ENCODE peak calls at places on chromosome 7, in five cellular contexts. G is WTC11, J is bronchial epithelial cell, K is GM20000, E is tibial artery. R is an unnamed sample.

GRCh38 chr7:106218546-106218945 is 66.2 kb downstream of the NAMPT start:
- DNase-seq in J (no peak), E (no peak), K (no peak), G (no peak), R (no peak)

GRCh38 chr7:7553386-7553785 is 13.3 kb upstream of the MIOS start:
- DNase-seq in K (no peak), G (no peak), E (no peak), J (no peak), R (no peak)

GRCh38 chr7:29990931-29991330 is 1.3 kb upstream of the SCRN1 start:
- DNase-seq in E (no peak), G (no peak), K (no peak), J (no peak), R (no peak)

GRCh38 chr7:55070271-55070743 is 51.5 kb downstream of the EGFR start:
- DNase-seq in K (no peak), G (no peak), J (no peak), E (no peak), R (no peak)

GRCh38 chr7:91264083-91264923 is at the start of gene FZD1:
- DNase-seq in K (peak; percentile 91), E (peak; percentile 99), G (peak; percentile 95), J (peak; percentile 89), R (peak; percentile 94)

GRCh38 chr7:51647931-51648351 is 331.3 kb upstream of the COBL start:
- DNase-seq in G (no peak), J (peak; percentile 54), E (no peak), K (no peak), R (no peak)

GRCh38 chr7:154640266-154640865 is 362.6 kb downstream of the PAXIP1 start:
- DNase-seq in K (no peak), G (no peak), E (no peak), J (no peak), R (peak; percentile 36)

GRCh38 chr7:15687645-15688025 is 1.2 kb upstream of the MEOX2 start:
- DNase-seq in E (peak; percentile 68), G (peak; percentile 26), J (no peak), K (no peak), R (peak; percentile 36)

GRCh38 chr7:151925446-151926335 is 30.6 kb upstream of the GALNTL5 start:
- DNase-seq in K (peak; percentile 16), J (no peak), G (no peak), E (peak; percentile 79), R (no peak)

GRCh38 chr7:106111671-106112117 is 418 bp downstream of the SYPL1 start:
- DNase-seq in E (peak; percentile 89), J (peak; percentile 28), G (no peak), K (peak; percentile 63), R (no peak)

GRCh38 chr7:74475243-74475986 is 21.7 kb downstream of the GTF2IRD1 start:
- DNase-seq in G (no peak), K (no peak), J (no peak), E (no peak), R (no peak)

GRCh38 chr7:140625908-140626868 is 14.4 kb downstream of the DENND2A start:
- DNase-seq in J (peak; percentile 75), K (no peak), G (peak; percentile 72), E (peak; percentile 90), R (peak; percentile 43)

GRCh38 chr7:112416127-112416526 is 34.1 kb upstream of the IFRD1 start:
- DNase-seq in E (no peak), J (no peak), G (no peak), K (no peak), R (no peak)

GRCh38 chr7:12706900-12707536 is 19.6 kb downstream of the ARL4A start:
- DNase-seq in G (no peak), E (no peak), K (no peak), J (peak; percentile 92), R (no peak)

GRCh38 chr7:47720141-47720906 is 138.4 kb upstream of the TNS3 start:
- DNase-seq in E (no peak), J (no peak), K (no peak), G (no peak), R (no peak)

GRCh38 chr7:19410096-19410495 is 264.9 kb upstream of the FERD3L start:
- DNase-seq in J (no peak), K (no peak), E (no peak), G (no peak), R (no peak)

GRCh38 chr7:44052771-44053365 is 8.4 kb downstream of the DBNL start:
- DNase-seq in G (no peak), E (peak; percentile 37), J (no peak), K (no peak), R (no peak)

GRCh38 chr7:2009541-2010001 is 223.2 kb downstream of the MAD1L1 start:
- DNase-seq in K (no peak), E (peak; percentile 54), J (no peak), G (no peak), R (no peak)

GRCh38 chr7:154837622-154838021 is 165.3 kb downstream of the PAXIP1 start:
- DNase-seq in K (peak; percentile 27), E (no peak), J (no peak), G (no peak), R (no peak)

GRCh38 chr7:29444267-29444666 is 119.4 kb upstream of the PRR15 start:
- DNase-seq in E (no peak), K (no peak), J (peak; percentile 9), G (no peak), R (no peak)

GRCh38 chr7:55308186-55308929 is 56.8 kb upstream of the LANCL2 start:
- DNase-seq in K (no peak), J (no peak), E (no peak), G (no peak), R (no peak)

GRCh38 chr7:17689361-17689760 is 250.9 kb downstream of the SNX13 start:
- DNase-seq in E (no peak), K (no peak), G (no peak), J (no peak), R (no peak)

GRCh38 chr7:97818066-97818663 is 54.0 kb downstream of the ASNS start:
- DNase-seq in G (no peak), K (no peak), E (no peak), J (no peak), R (no peak)

DNA sequence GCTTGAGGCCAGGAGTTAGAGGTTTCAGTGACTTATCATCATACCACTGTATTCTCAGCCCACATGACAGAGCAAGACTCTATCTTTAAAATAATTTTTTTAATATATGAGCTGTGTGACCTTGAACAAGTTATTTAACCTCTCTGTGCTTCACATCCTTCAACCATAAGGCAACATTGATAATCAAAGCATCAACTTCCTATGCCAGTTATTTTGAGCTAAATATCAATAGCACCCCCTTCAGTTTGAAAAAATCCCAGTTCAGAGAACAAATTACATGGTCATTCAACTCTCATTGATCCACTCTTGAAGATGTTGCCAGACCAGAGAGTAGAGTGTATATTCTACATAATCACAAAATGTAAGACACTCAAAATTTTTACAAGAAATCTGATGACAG is 53.0 kb downstream of the ASNS start:
- DNase-seq in J (peak; percentile 5), G (no peak), K (no peak), E (no peak), R (no peak)
- TF ChIP-seq CTCF in J (peak; percentile 6), G (no peak), K (no peak), E (no peak), R (no peak)

GRCh38 chr7:144854839-144855424 is 19.1 kb upstream of the TPK1 start:
- DNase-seq in K (no peak), J (peak; percentile 41), E (no peak), G (no peak), R (peak; percentile 6)
- TF ChIP-seq CTCF in K (peak; percentile 19), J (peak; percentile 45), E (peak; percentile 35), G (peak; percentile 36), R (peak; percentile 37)

DNA sequence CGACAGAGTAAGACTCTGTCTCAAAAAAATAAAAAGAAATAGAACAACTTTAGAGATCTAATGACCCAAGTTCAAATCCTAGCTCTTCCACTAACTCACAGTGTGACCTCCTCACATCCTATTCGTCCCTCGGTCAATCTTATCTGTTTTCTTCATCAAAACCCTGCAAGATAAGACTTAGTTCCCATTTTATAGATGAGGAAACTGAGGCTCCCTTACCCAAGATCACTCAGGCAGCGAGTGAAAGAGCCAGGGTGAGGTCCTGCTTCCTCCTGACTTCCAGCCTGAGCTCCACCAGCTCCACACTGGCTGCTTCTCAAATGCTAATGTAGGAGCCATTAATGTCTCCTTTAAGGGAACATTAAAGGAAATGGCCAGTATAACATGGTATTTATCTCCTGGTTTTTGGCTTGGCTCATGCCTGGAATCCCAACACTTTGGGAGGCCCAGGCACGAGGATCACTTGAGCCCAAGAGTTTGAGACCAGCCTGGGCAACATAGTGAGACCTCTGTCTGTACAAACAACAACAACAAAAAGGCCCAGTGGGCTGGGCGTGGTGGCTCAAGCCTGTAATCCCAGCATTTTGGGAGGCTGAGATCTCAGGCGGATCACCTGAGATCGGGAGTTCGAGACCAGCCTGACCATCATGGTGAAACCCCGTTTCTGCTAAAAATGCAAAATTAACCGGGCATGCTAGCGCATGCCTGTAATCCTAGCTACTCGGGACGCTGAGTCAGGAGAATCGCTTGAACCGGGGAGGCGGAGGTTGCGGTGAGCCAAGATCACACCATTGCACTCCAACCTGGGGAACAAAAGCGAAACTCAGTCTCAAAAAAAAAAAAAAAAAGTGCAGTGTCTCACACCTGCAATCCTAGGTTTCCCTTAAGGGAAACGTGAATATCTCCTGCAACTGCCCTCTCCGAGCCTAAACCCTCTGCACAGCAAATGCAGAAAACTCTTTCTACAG is 3.4 kb upstream of the RHBDD2 start:
- DNase-seq in G (no peak), J (peak; percentile 85), E (no peak), K (no peak), R (no peak)
- TF ChIP-seq CTCF in G (no peak), J (no peak), E (no peak), K (no peak), R (no peak)

DNA sequence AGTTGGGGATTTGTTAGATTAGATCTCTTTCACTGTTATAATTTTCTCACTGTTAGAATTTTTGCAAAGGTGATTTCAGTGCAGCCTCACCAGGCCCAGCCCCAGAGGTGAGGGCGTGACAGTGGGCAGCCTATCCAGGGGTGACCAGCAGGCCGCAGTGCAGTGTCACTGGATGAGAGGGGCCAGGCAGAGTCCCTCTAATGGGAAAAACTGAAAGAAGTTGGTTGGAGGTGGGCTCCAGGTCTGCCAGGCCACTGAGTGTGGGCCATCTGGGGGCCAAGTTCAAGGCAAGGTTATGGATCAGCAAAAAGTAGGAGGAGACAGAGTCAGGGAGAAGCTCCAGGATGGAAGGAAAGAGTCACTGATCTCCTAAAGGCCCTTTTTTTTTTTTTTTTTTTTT is 90.5 kb upstream of the SDK1 start:
- DNase-seq in E (no peak), J (no peak), G (peak; percentile 47), K (no peak), R (no peak)
- TF ChIP-seq CTCF in E (no peak), J (no peak), G (no peak), K (no peak), R (no peak)

GRCh38 chr7:26166681-26167266 is 14.8 kb downstream of the NFE2L3 start:
- DNase-seq in G (no peak), J (no peak), K (no peak), E (no peak), R (no peak)
- TF ChIP-seq CTCF in G (no peak), J (no peak), K (no peak), E (no peak), R (no peak)

GRCh38 chr7:8991159-8991558 is 557.8 kb downstream of the NXPH1 start:
- DNase-seq in K (no peak), G (no peak), J (no peak), E (no peak), R (no peak)
- TF ChIP-seq CTCF in K (no peak), G (no peak), J (no peak), E (no peak), R (peak; percentile 20)

GRCh38 chr7:77202544-77202976 is 2.9 kb upstream of the FGL2 start:
- DNase-seq in G (no peak), E (no peak), K (peak; percentile 71), J (no peak), R (no peak)
- TF ChIP-seq CTCF in G (no peak), E (no peak), K (no peak), J (no peak), R (no peak)

R was measured in endothelial cell.